ENCODE peak calls at places on chromosomes 13 and 19, in four cellular contexts. O is IMR-90, E is mesendoderm, N is H1. J is an unnamed sample.

GRCh38 chr19:49827034-49827433 is 8.9 kb downstream of the MED25 start:
- DNase-seq in O (no peak), N (no peak), E (no peak), J (no peak)

GRCh38 chr19:31633014-31633413 is 283.8 kb upstream of the TSHZ3 start:
- DNase-seq in O (no peak), E (no peak), N (no peak), J (no peak)

GRCh38 chr19:2719910-2720776 is 1.0 kb downstream of the DIRAS1 start:
- DNase-seq in E (peak; percentile 70), O (peak; percentile 40), N (no peak), J (peak; percentile 63)

GRCh38 chr13:111337206-111337605 is 16.8 kb downstream of the TEX29 start:
- DNase-seq in E (no peak), O (peak; percentile 96), N (no peak), J (peak; percentile 5)

GRCh38 chr19:23222998-23223652 is 27.1 kb downstream of the ZNF724 start:
- DNase-seq in N (no peak), O (no peak), E (peak; percentile 41), J (no peak)

GRCh38 chr19:41588497-41589209 is 12.7 kb downstream of the CEACAM21 start:
- DNase-seq in N (no peak), O (peak; percentile 29), E (peak; percentile 38), J (no peak)

GRCh38 chr19:1767464-1767933 is 14.2 kb downstream of the ONECUT3 start:
- DNase-seq in N (no peak), O (no peak), E (no peak), J (no peak)

GRCh38 chr13:24220086-24220703 is 59.7 kb downstream of the SPATA13 start:
- DNase-seq in O (peak; percentile 88), E (peak; percentile 90), N (no peak), J (peak; percentile 47)

GRCh38 chr13:50404769-50405168 is 389.5 kb downstream of the KCNRG start:
- DNase-seq in E (no peak), N (no peak), O (no peak), J (no peak)

GRCh38 chr13:46595136-46595917 is 42.4 kb downstream of the LRCH1 start:
- DNase-seq in N (no peak), O (peak; percentile 60), E (no peak), J (no peak)

GRCh38 chr13:48156466-48156865 is 61.6 kb upstream of the MED4 start:
- DNase-seq in N (no peak), E (peak; percentile 37), O (no peak), J (peak; percentile 71)
- H3K4me1 ChIP-seq in N (peaks cover 4% of the 10 kb centered on the region), E (no peaks in the 10 kb centered on the region), O (no peaks in the 10 kb centered on the region), J (no peaks in the 10 kb centered on the region)

GRCh38 chr19:40335101-40335500 is 13.1 kb downstream of the C19orf47 start:
- DNase-seq in O (no peak), N (no peak), E (no peak), J (no peak)

GRCh38 chr19:40331052-40331451 is 17.1 kb downstream of the C19orf47 start:
- DNase-seq in E (no peak), O (no peak), N (no peak), J (no peak)

GRCh38 chr19:40335855-40336700 is 12.1 kb downstream of the C19orf47 start:
- DNase-seq in N (no peak), O (no peak), E (no peak), J (no peak)

GRCh38 chr19:40337107-40337506 is 11.1 kb downstream of the C19orf47 start:
- DNase-seq in O (no peak), E (no peak), N (no peak), J (no peak)

DNA sequence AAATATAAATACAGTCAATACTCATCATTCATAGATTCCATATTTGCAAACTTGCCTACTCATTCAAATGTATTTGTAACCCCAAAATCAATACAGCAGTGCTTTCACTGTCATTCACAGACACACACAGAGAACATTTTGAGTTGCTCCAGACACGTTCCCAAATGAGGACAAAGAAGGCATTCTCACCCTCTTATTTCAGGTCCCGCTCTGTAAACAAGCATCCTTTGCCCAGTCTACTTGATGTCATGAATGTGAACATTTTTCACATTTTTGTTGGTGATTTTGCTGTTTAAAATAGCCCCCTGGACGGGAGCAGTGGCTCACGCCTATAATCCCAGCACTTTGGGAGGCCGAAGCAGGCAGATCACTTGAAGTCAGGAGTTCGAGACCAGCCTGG is 15.5 kb downstream of the C19orf47 start:
- DNase-seq in O (no peak), N (no peak), E (no peak), J (no peak)
- H3K56ac ChIP-seq in O (no peak overlapping the region), N (no peak overlapping the region), E (no peak overlapping the region), J (no peak overlapping the region)

DNA sequence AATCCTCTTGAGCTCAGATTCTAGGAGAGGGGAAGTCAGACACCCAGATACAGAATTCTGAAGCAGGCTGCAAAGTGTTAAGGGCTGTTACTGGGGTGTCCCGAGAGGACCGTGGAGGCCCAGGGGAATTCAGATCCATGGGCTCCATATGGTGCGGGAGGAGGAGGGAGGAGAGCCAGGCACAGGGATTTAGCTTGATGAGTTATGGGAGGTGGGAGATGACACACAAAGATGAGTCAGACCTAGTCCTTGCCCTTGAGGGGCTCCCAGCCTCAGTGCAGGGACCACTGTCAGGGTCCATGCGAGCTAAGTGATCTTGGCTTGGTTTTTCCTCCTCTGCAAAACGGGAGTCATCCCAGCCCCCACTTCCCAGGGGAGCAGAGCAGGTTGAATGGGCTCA is 14.4 kb upstream of the GIPR start:
- DNase-seq in O (no peak), E (no peak), N (no peak), J (no peak)
- H2BK15ac ChIP-seq in O (no peak overlapping the region), E (no peak overlapping the region), N (no peak overlapping the region), J (no peak overlapping the region)

DNA sequence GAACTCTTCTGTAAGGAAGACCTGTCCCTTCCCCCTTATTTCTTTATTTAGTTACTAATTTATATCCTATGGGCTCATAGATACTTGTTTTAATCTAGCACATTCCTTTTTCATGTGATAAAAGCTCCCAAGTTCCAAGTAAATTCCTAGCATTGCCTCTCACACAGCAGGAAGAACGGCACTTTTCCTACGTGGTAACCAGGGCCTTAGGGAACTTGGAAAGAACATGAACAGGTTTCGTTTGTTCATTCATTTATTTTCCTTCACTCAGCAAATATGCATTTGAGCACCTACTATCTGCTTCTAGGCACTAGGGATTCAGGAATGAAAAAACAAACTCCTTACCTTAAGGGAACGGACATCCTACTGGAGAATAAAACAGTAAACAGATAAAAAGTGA is 125.1 kb downstream of the SIPA1L3 start:
- DNase-seq in O (peak; percentile 74), E (peak; percentile 57), N (no peak), J (no peak)
- H3K4me1 ChIP-seq in O (peaks cover 35% of the 10 kb centered on the region), E (peaks cover 4% of the 10 kb centered on the region), N (peaks cover 7% of the 10 kb centered on the region), J (peaks cover 9% of the 10 kb centered on the region)

GRCh38 chr19:55670280-55671053 is 4.6 kb upstream of the EPN1 start:
- DNase-seq in N (no peak), E (no peak), O (peak; percentile 20), J (peak; percentile 72)
- H3K56ac ChIP-seq in N (no peak overlapping the region), E (no peak overlapping the region), O (no peak overlapping the region), J (no peak overlapping the region)

DNA sequence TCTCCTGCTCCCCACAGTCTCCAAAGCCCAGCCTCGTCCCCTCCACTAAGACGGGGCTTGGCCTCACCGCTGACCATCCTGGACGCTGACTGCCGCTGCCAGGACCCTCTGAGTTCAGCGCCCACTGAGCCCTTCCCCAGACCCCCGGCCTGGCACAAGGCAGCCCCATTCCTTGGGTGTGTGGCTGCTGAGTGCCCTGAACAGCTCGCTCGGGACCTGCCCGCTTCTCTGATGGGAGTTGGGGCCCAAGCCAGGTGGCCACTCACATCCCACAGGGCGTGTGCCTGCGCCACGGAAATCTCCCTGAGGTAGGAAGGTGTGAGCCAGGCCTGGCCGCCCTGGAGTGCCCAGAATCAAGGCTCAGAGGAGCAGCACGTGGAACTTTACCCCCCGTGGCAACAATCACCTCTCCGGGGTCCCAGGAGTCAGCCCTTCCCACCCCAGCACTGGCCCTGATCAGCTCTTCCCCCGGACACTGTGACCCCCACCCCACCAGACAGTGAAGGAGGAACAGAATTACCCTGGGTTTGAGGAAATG is 20.8 kb downstream of the C13orf46 start:
- DNase-seq in O (no peak), E (no peak), N (no peak), J (no peak)
- H2BK15ac ChIP-seq in O (no peak overlapping the region), E (no peak overlapping the region), N (no peak overlapping the region), J (no peak overlapping the region)

DNA sequence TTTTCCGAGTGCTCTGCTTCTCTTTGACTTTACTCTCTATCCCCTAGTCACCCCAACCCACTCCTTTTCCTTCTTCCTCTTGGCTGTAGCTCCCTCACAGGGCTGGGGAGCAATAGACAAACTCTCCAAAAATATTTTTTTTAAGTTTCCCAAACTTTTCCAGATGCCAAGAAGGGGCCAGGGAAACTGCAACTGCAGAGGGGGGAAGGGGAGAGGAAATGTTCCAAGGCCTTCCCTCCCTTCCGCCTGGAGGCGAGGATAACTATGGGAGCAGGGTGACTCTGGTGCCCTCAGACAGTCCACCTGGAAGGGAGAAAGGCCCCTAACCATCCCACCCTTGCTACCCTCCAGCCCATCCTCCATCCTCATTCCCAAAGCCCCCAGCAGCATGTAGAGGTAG is 49.4 kb downstream of the LYL1 start:
- DNase-seq in O (no peak), N (no peak), E (no peak), J (no peak)
- H3K4me1 ChIP-seq in O (peaks cover 71% of the 10 kb centered on the region), N (peaks cover 7% of the 10 kb centered on the region), E (peaks cover 3% of the 10 kb centered on the region), J (peaks cover 5% of the 10 kb centered on the region)

GRCh38 chr19:13198634-13199033 is 48.4 kb downstream of the IER2 start:
- DNase-seq in E (no peak), O (no peak), N (no peak), J (no peak)
- H3K56ac ChIP-seq in E (no peak overlapping the region), O (no peak overlapping the region), N (no peak overlapping the region), J (no peak overlapping the region)